ENCODE peak calls at places on chromosomes 2 and 18, in five cellular contexts. W is H1, C is K562, M is GM12878, S is WTC11. Y is an unnamed sample.

GRCh38 chr18:11669271-11669947 is 19.7 kb upstream of the GNAL start:
- DNase-seq in W (no peak), C (no peak), M (no peak), S (no peak), Y (no peak)

GRCh38 chr2:84022810-84023431 is 436.2 kb downstream of the SUCLG1 start:
- DNase-seq in W (no peak), C (peak), M (no peak), S (peak), Y (peak)

GRCh38 chr2:223460774-223461211 is 141.4 kb downstream of the SCG2 start:
- DNase-seq in W (no peak), C (no peak), M (no peak), S (no peak), Y (no peak)

GRCh38 chr2:227326783-227327182 is 1.7 kb downstream of the MFF start:
- DNase-seq in W (no peak), C (no peak), M (no peak), S (no peak), Y (no peak)

GRCh38 chr2:98541906-98542305 is 66.4 kb downstream of the COA5 start:
- DNase-seq in W (no peak), C (no peak), M (no peak), S (no peak), Y (no peak)

GRCh38 chr18:37570336-37570930 is 4.8 kb upstream of the CELF4 start:
- DNase-seq in W (no peak), C (no peak), M (no peak), S (peak), Y (no peak)

GRCh38 chr18:8883409-8883668 is 178.0 kb downstream of the MTCL1 start:
- DNase-seq in W (no peak), C (peak), M (no peak), S (no peak), Y (no peak)

GRCh38 chr2:98543214-98543613 is 65.1 kb downstream of the COA5 start:
- DNase-seq in W (no peak), C (no peak), M (no peak), S (no peak), Y (no peak)

GRCh38 chr2:215921884-215922283 is 91.5 kb downstream of the MREG start:
- DNase-seq in W (no peak), C (peak), M (no peak), S (no peak), Y (peak)

GRCh38 chr18:23248826-23249225 is 113.5 kb downstream of the CABLES1 start:
- DNase-seq in W (no peak), C (no peak), M (no peak), S (no peak), Y (no peak)

GRCh38 chr2:86302320-86302719 is 35.1 kb downstream of the REEP1 start:
- DNase-seq in W (no peak), C (no peak), M (no peak), S (no peak), Y (no peak)

GRCh38 chr2:191675807-191676667 is 1.9 kb upstream of the NABP1 start:
- DNase-seq in W (no peak), C (peak), M (peak), S (no peak), Y (no peak)

GRCh38 chr18:39667905-39668304 is 2102.3 kb upstream of the CELF4 start:
- DNase-seq in W (no peak), C (no peak), M (no peak), S (no peak), Y (no peak)

GRCh38 chr18:54359233-54359632 is 1.5 kb downstream of the C18orf54 start:
- DNase-seq in W (no peak), C (peak), M (no peak), S (no peak), Y (no peak)

GRCh38 chr2:9378433-9379371 is 44.6 kb downstream of the ITGB1BP1 start:
- DNase-seq in W (no peak), C (no peak), M (no peak), S (no peak), Y (no peak)

GRCh38 chr2:234426616-234427015 is 70.3 kb downstream of the ARL4C start:
- DNase-seq in W (no peak), C (no peak), M (peak), S (no peak), Y (no peak)

GRCh38 chr2:236569593-236569973 is at the start of gene ACKR3:
- DNase-seq in W (peak), C (no peak), M (peak), S (peak), Y (peak)

GRCh38 chr18:66395671-66396218 is 208.1 kb downstream of the CDH19 start:
- DNase-seq in W (no peak), C (no peak), M (no peak), S (no peak), Y (no peak)

GRCh38 chr2:41854227-41854626 is 193.6 kb upstream of the PKDCC start:
- DNase-seq in W (no peak), C (no peak), M (no peak), S (no peak), Y (no peak)

GRCh38 chr18:57062841-57063240 is 84.0 kb upstream of the BOD1L2 start:
- DNase-seq in W (no peak), C (no peak), M (no peak), S (no peak), Y (no peak)

GRCh38 chr2:120520929-120521912 is 175.3 kb downstream of the INHBB start:
- DNase-seq in W (peak), C (peak), M (no peak), S (peak), Y (peak)

GRCh38 chr2:6921321-6921922 is 4.2 kb downstream of the RNF144A start:
- DNase-seq in W (no peak), C (no peak), M (no peak), S (no peak), Y (peak)

GRCh38 chr18:45496746-45497145 is 118.5 kb upstream of the SLC14A2 start:
- DNase-seq in W (no peak), C (no peak), M (no peak), S (no peak), Y (no peak)

GRCh38 chr2:215537621-215538020 is 101.8 kb upstream of the FN1 start:
- DNase-seq in W (no peak), C (no peak), M (no peak), S (no peak), Y (no peak)

GRCh38 chr2:234258562-234259141 is 208.2 kb downstream of the SPP2 start:
- DNase-seq in W (no peak), C (no peak), M (no peak), S (no peak), Y (no peak)

GRCh38 chr18:7847988-7848387 is 280.9 kb downstream of the PTPRM start:
- DNase-seq in W (no peak), C (no peak), M (no peak), S (no peak), Y (no peak)

GRCh38 chr18:7847357-7847756 is 280.2 kb downstream of the PTPRM start:
- DNase-seq in W (no peak), C (no peak), M (no peak), S (no peak), Y (no peak)

GRCh38 chr18:7846315-7846714 is 279.2 kb downstream of the PTPRM start:
- DNase-seq in W (no peak), C (no peak), M (no peak), S (no peak), Y (no peak)

GRCh38 chr18:7844017-7844416 is 276.9 kb downstream of the PTPRM start:
- DNase-seq in W (no peak), C (no peak), M (no peak), S (no peak), Y (no peak)

GRCh38 chr18:7844418-7844817 is 277.3 kb downstream of the PTPRM start:
- DNase-seq in W (no peak), C (no peak), M (no peak), S (no peak), Y (no peak)
- TF ChIP-seq CREB1 in W (no peak), C (no peak), M (no peak), S (no peak), Y (no peak)

DNA sequence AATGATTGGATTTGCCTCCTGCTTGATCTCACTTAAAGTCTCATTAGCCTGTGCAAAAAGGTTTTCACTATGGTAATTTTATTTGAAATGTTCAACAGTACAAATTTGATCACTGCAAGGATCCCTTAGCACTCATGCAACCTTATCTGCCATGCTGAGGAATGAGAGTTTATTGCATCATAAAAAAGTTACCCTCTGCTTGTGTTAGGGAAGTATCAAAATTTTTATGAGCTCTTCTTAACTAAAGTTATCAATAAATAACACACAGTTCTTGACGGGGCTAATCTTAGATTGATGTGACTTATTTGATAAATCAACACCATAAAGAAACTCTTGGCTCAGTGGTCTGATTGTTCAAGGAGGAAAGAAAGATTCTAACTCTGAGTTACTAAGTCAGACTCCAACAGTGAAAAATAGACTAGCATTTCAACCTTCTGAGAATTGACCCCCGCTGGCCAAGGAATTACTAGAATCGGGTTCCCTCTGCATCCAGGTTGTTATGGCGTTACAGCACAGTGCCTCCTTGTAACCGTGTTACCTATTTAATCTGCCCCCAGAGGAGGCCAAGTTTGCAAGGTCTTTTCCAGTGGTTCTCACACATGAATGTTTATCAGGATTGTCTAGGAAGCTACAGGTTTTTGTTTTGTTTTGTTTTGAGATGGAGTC is 259.7 kb downstream of the CDCA7 start:
- DNase-seq in W (no peak), C (no peak), M (no peak), S (no peak), Y (no peak)
- TF ChIP-seq ATF3 in W (no peak), C (peak), M (no peak), S (no peak), Y (no peak)

GRCh38 chr2:63790913-63791312 is 50.8 kb upstream of the UGP2 start:
- DNase-seq in W (no peak), C (no peak), M (no peak), S (no peak), Y (no peak)
- TF ChIP-seq CREB1 in W (no peak), C (no peak), M (no peak), S (no peak), Y (no peak)

GRCh38 chr2:205656426-205656795 is 25.9 kb upstream of the NRP2 start:
- DNase-seq in W (peak), C (no peak), M (no peak), S (no peak), Y (no peak)
- TF ChIP-seq ATF3 in W (no peak), C (no peak), M (no peak), S (no peak), Y (no peak)

Y was measured in HepG2.